ENCODE peak calls at places on chromosomes 7 and 10, in six cellular contexts. Q is left lung, E is fibroblast of mammary gland, D is AG10803, P is astrocyte of the spinal cord, U is stomach. O is an unnamed sample.

GRCh38 chr7:31027161-31027965 is 24.7 kb upstream of the ADCYAP1R1 start:
- DNase-seq in D (peak), Q (no peak), P (no peak), U (no peak), E (peak), O (no peak)

GRCh38 chr10:101493249-101493648 is 94.8 kb downstream of the POLL start:
- DNase-seq in P (no peak), D (no peak), Q (no peak), E (no peak), U (no peak), O (no peak)

GRCh38 chr10:97490592-97490991 is 7.6 kb downstream of the MMS19 start:
- DNase-seq in Q (no peak), U (no peak), E (no peak), D (no peak), P (no peak), O (no peak)

GRCh38 chr7:139992353-139993054 is 70.2 kb downstream of the PARP12 start:
- DNase-seq in E (no peak), Q (no peak), D (no peak), P (no peak), U (no peak), O (no peak)

GRCh38 chr10:133167693-133168616 is 7.9 kb downstream of the KNDC1 start:
- DNase-seq in E (no peak), D (no peak), U (no peak), P (no peak), Q (peak), O (no peak)

GRCh38 chr10:111116762-111117445 is 40.1 kb downstream of the ADRA2A start:
- DNase-seq in Q (no peak), P (no peak), D (no peak), U (no peak), E (no peak), O (no peak)

GRCh38 chr7:157177997-157178396 is 39.3 kb downstream of the UBE3C start:
- DNase-seq in P (no peak), D (no peak), E (no peak), U (no peak), Q (no peak), O (no peak)

GRCh38 chr7:155948845-155949244 is 136.6 kb upstream of the SHH start:
- DNase-seq in Q (no peak), E (no peak), P (no peak), D (no peak), U (peak), O (no peak)

GRCh38 chr10:61188691-61189090 is 244.7 kb upstream of the RHOBTB1 start:
- DNase-seq in U (no peak), D (no peak), E (no peak), Q (no peak), P (no peak), O (no peak)

GRCh38 chr10:132485391-132485790 is 52.2 kb upstream of the INPP5A start:
- DNase-seq in E (no peak), Q (no peak), U (no peak), P (no peak), D (no peak), O (no peak)

GRCh38 chr10:88385601-88386203 is 197.4 kb downstream of the RNLS start:
- DNase-seq in P (no peak), U (peak), Q (peak), E (no peak), D (no peak), O (peak)

GRCh38 chr10:561721-562120 is 127.7 kb downstream of the DIP2C start:
- DNase-seq in Q (no peak), U (no peak), P (no peak), D (no peak), E (no peak), O (no peak)

GRCh38 chr7:141992154-141992553 is 3.5 kb upstream of the MGAM start:
- DNase-seq in P (no peak), D (no peak), U (no peak), E (peak), Q (no peak), O (no peak)

GRCh38 chr10:15789793-15790525 is 70.2 kb upstream of the ITGA8 start:
- DNase-seq in U (no peak), E (peak), Q (no peak), D (peak), P (peak), O (no peak)

GRCh38 chr10:95289003-95289920 is 1.5 kb downstream of the PDLIM1 start:
- DNase-seq in Q (no peak), P (no peak), E (no peak), D (peak), U (no peak), O (no peak)

GRCh38 chr7:89772276-89772675 is 382.0 kb upstream of the STEAP1 start:
- DNase-seq in U (no peak), D (no peak), E (no peak), P (no peak), Q (no peak), O (peak)

GRCh38 chr10:49608925-49609282 is 1.2 kb upstream of the SLC18A3 start:
- DNase-seq in P (no peak), D (no peak), Q (no peak), E (no peak), U (no peak), O (no peak)

GRCh38 chr10:78316451-78316931 is 282.8 kb downstream of the RPS24 start:
- DNase-seq in U (no peak), Q (no peak), E (peak), D (peak), P (no peak), O (no peak)

GRCh38 chr10:62230344-62231138 is 38.1 kb downstream of the RTKN2 start:
- DNase-seq in U (no peak), Q (no peak), P (peak), E (peak), D (peak), O (no peak)

GRCh38 chr7:139650429-139651100 is 127.1 kb downstream of the CLEC2L start:
- DNase-seq in D (no peak), Q (no peak), U (no peak), P (no peak), E (no peak), O (no peak)

GRCh38 chr7:141118809-141119586 is 45.1 kb downstream of the TMEM178B start:
- DNase-seq in P (no peak), U (no peak), D (no peak), E (no peak), Q (no peak), O (no peak)

GRCh38 chr10:68597407-68597806 is 37.3 kb downstream of the TET1 start:
- DNase-seq in D (no peak), E (no peak), P (no peak), U (no peak), Q (no peak), O (no peak)

GRCh38 chr7:44615149-44615611 is 8.8 kb downstream of the OGDH start:
- DNase-seq in U (peak), E (peak), Q (peak), D (no peak), P (no peak), O (no peak)

GRCh38 chr10:6070647-6071046 is 8.5 kb upstream of the IL2RA start:
- DNase-seq in D (no peak), Q (no peak), U (no peak), P (no peak), E (no peak), O (no peak)

GRCh38 chr7:1027285-1028043 is 16.9 kb upstream of the GPR146 start:
- DNase-seq in Q (peak), P (peak), D (peak), E (peak), U (no peak), O (no peak)

GRCh38 chr7:98464558-98464940 is 63.7 kb upstream of the BAIAP2L1 start:
- DNase-seq in D (no peak), P (no peak), Q (no peak), U (no peak), E (no peak), O (no peak)

GRCh38 chr7:40658731-40659130 is 523.9 kb downstream of the SUGCT start:
- DNase-seq in U (no peak), P (peak), Q (no peak), D (peak), E (peak), O (no peak)

GRCh38 chr10:48501806-48502771 is 102.8 kb downstream of the ARHGAP22 start:
- DNase-seq in D (no peak), P (no peak), Q (no peak), U (peak), E (no peak), O (no peak)

GRCh38 chr10:46514431-46514861 is 42.0 kb downstream of the GPRIN2 start:
- DNase-seq in P (no peak), D (no peak), E (no peak), Q (no peak), U (no peak), O (no peak)

GRCh38 chr10:89522463-89522862 is 12.9 kb downstream of the SLC16A12 start:
- DNase-seq in E (peak), P (peak), U (no peak), Q (no peak), D (peak), O (no peak)

GRCh38 chr7:82602066-82602465 is 158.5 kb upstream of the CACNA2D1 start:
- DNase-seq in P (no peak), U (no peak), E (no peak), D (no peak), Q (no peak), O (no peak)

GRCh38 chr10:53223846-53224245 is 451.3 kb upstream of the MBL2 start:
- DNase-seq in E (no peak), Q (no peak), U (no peak), P (no peak), D (no peak), O (no peak)

GRCh38 chr10:16787361-16787791 is 29.8 kb downstream of the RSU1 start:
- DNase-seq in U (no peak), P (no peak), E (no peak), D (no peak), Q (peak), O (no peak)

GRCh38 chr7:50151661-50152060 is 58.6 kb upstream of the ZPBP start:
- DNase-seq in U (no peak), D (no peak), P (no peak), Q (no peak), E (no peak), O (no peak)

GRCh38 chr7:23000597-23001360 is 13.2 kb downstream of the HYCC1 start:
- DNase-seq in P (no peak), U (no peak), E (peak), Q (no peak), D (no peak), O (no peak)

GRCh38 chr10:86178401-86179142 is 188.0 kb downstream of the GRID1 start:
- DNase-seq in P (no peak), D (peak), E (no peak), Q (no peak), U (no peak), O (no peak)

GRCh38 chr10:70758757-70759514 is 26.2 kb downstream of the TBATA start:
- DNase-seq in Q (no peak), D (peak), P (peak), U (peak), E (peak), O (peak)

GRCh38 chr7:20651960-20652544 is 36.6 kb downstream of the ABCB5 start:
- DNase-seq in U (no peak), P (peak), Q (no peak), E (peak), D (peak), O (no peak)

GRCh38 chr10:116826803-116827202 is 22.5 kb upstream of the ENO4 start:
- DNase-seq in U (no peak), Q (no peak), D (peak), E (peak), P (peak), O (peak)

DNA sequence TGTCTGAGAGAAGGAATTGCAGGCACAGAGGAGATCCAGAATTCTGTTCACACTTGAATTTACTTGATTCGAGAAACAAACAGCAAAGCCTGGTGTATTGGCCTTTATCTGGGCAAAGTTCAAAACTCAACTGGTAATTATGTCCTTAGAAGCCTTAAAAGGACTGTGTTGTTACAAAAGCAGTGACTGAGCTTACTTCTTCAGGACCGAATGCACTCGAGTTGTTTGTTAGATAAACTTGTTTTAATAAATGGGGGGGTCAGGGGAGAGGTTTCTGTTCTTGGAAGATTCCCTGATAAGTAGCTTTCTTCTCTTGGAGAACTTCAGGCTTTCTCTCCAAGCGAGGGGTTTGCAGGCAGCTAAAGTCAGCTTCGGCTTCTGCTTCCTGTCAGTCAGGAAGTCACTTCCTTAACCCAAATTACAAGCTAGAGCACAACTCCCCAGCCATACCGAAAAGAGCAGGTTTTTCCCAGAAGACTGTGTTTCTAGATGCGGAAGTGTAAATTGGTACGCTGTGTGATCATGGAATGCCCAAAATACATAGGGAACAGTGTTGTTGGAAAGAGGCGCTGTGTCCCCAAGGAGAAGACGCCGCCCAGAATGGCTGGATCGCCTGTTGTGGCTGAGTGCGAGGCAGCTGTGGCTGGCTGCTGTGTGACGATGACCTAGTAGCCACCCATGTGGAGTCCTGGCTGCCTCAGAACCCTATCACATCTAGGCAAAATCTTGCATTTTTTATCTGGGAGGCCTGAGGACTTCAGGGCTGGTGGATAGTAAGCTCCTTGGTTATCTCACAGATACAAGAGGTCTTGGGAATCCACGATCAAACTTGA is 110.4 kb downstream of the TCF7L2 start:
- DNase-seq in P (no peak), Q (no peak), U (no peak), E (no peak), D (no peak), O (no peak)
- H3K4me3 ChIP-seq in P (no peak), Q (no peak), U (peak), E (no peak), D (no peak), O (no peak)

DNA sequence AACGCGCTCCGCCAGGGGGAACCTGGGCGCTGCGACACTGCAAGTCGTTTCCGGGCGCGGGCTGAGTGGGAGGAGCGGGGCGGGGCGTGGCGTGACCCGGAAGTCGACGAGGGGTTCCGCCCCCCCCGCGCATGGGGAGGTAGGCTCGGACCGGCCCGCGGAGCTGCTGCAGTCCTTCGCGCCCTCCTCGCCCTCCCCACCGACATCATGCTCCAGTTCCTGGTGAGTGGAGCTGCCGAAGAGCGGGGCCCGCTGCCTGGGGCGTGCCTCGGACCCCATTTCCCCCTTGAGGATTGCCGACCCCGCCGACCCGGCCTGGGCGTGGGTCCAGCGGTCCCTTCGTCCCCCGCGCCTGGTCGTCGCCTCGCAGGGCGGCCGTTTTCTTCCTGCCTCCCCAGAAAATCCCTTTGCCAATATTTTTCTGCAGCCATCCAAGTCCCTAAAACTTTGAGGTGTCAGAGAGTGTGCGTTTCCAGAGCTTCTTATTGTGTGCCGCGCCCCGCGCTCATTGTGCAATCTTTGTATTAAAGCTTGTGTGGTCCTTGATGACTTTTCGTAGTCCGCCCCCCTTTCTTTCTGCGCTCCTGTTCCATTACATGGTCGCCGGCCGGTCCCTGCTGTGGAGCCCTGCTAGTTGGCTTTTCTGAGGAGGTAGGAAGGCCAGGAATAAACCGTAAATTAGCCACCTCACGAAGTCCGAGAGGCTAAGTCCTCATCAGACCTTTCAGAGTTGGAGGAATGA is at the start of gene STMP1:
- DNase-seq in Q (peak), U (peak), E (peak), P (peak), D (peak), O (no peak)
- TF ChIP-seq CTCF in Q (peak), U (peak), E (peak), P (peak), D (peak), O (peak)

DNA sequence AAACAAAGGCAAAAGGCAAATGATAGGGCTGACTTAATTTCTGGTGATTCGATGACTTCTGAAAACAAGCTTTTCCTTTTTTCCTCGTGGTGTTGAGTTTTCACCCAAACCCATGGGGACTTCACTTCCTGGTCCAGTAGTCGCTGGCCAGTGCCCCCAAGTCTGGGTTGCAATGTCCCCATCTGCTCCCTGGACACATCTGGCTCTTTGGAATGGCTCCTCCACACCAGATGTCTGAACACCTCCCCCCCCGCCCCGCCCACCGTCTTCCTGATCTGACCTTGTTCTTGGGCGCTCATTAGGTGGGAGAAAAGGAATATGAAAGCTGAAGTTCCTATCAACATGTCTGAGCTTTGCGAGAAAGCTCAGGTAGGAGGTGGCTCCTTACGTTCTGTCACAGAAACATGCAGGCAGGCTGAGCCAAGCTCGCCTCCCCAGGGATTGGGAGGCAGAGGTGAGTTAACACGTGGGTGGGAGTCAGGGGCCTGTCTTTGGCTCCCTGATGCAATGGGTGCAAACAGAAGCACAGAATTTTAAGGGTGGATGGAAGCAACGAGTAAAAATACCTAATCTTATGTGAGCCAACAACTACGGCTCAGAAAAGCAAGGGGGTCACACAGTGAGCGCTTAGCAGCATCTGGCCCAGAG is 121.1 kb downstream of the NEURL1 start:
- DNase-seq in E (peak), Q (peak), U (no peak), P (no peak), D (peak), O (no peak)
- H3K4me3 ChIP-seq in E (no peak), Q (no peak), U (no peak), P (no peak), D (no peak), O (no peak)

GRCh38 chr7:2713978-2714377 is 26.0 kb downstream of the AMZ1 start:
- DNase-seq in P (no peak), Q (no peak), D (no peak), E (no peak), U (no peak), O (no peak)

GRCh38 chr7:2715341-2716231 is 27.6 kb downstream of the AMZ1 start:
- DNase-seq in E (no peak), P (no peak), U (no peak), Q (no peak), D (no peak), O (no peak)

GRCh38 chr7:2714636-2715035 is 26.6 kb downstream of the AMZ1 start:
- DNase-seq in E (no peak), U (no peak), P (no peak), Q (no peak), D (no peak), O (no peak)

GRCh38 chr7:2711895-2712675 is 24.1 kb downstream of the AMZ1 start:
- DNase-seq in E (no peak), P (no peak), D (no peak), U (no peak), Q (no peak), O (no peak)

DNA sequence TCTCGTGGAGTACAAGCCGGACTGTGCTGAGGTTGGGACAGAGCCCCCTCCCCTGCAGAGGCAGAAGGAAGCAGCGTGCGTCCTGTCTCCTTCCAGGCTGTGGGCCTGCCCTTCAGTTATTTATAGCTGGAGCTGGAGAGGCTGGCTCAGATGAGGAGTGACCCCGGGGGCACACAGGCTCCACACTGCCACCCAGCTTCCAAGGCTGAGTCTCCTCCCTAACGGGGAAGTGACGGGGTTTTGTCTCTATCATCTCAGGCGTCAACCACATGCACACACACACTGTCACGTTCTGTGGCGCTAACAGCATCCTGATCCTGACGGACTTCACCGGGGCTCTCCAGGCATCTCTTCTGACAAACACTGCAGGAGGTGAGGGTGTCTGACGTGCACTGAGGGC is 25.4 kb downstream of the AMZ1 start:
- DNase-seq in E (no peak), Q (no peak), U (no peak), D (no peak), P (no peak), O (no peak)
- TF ChIP-seq CTCF in E (no peak), Q (no peak), U (no peak), D (no peak), P (no peak), O (no peak)

O was measured in epithelial cell of proximal tubule.